ENCODE peak calls at places on chromosomes 13 and 19, in six cellular contexts. E, W, Y, C, G and Q are unnamed samples.

GRCh38 chr13:76860706-76861105 is 25.5 kb downstream of the KCTD12 start:
- DNase-seq in Y (no peak), W (peak), C (no peak), G (no peak), E (no peak), Q (no peak)

GRCh38 chr13:73765651-73766384 is 368.4 kb downstream of the KLF12 start:
- DNase-seq in Y (peak), G (peak), E (peak), C (peak), W (peak), Q (peak)

GRCh38 chr19:34999498-35000337 is at the start of gene GRAMD1A:
- DNase-seq in Y (peak), E (peak), C (peak), W (peak), G (peak), Q (peak)

GRCh38 chr19:14758816-14759215 is 19.5 kb downstream of the ADGRE2 start:
- DNase-seq in E (no peak), C (no peak), G (no peak), W (no peak), Y (no peak), Q (peak)

GRCh38 chr19:10424011-10424637 is 3.8 kb downstream of the PDE4A start:
- DNase-seq in E (peak), C (peak), Y (peak), W (no peak), G (peak), Q (no peak)

GRCh38 chr19:33052352-33052972 is 12.2 kb downstream of the RHPN2 start:
- DNase-seq in C (no peak), E (no peak), Y (no peak), G (no peak), W (peak), Q (no peak)

GRCh38 chr19:34148672-34149185 is 23.6 kb upstream of the LSM14A start:
- DNase-seq in G (no peak), E (no peak), Y (no peak), W (no peak), C (no peak), Q (no peak)

GRCh38 chr19:4606181-4606580 is 33.1 kb upstream of the TNFAIP8L1 start:
- DNase-seq in G (no peak), E (no peak), Y (no peak), C (no peak), W (no peak), Q (no peak)

GRCh38 chr13:49836516-49836915 is 44.0 kb upstream of the KPNA3 start:
- DNase-seq in G (no peak), W (peak), E (no peak), C (no peak), Y (no peak), Q (no peak)

GRCh38 chr13:94710881-94711560 is 1.3 kb downstream of the SOX21 start:
- DNase-seq in W (no peak), E (no peak), Y (peak), C (no peak), G (no peak), Q (peak)

GRCh38 chr13:85864963-85865530 is 65.8 kb upstream of the SLITRK6 start:
- DNase-seq in G (no peak), E (no peak), Y (no peak), W (peak), C (no peak), Q (peak)

GRCh38 chr13:46339035-46339666 is 47.9 kb downstream of the RUBCNL start:
- DNase-seq in W (peak), C (peak), G (no peak), E (peak), Y (no peak), Q (no peak)

GRCh38 chr19:56821209-56821608 is 19.3 kb downstream of the PEG3 start:
- DNase-seq in G (no peak), W (no peak), E (no peak), C (no peak), Y (no peak), Q (no peak)

GRCh38 chr13:41085961-41086360 is 24.7 kb downstream of the WBP4 start:
- DNase-seq in W (no peak), C (no peak), G (no peak), Y (no peak), E (no peak), Q (no peak)

GRCh38 chr13:100544866-100545683 is 43.5 kb downstream of the GGACT start:
- DNase-seq in Y (no peak), C (peak), E (no peak), G (no peak), W (peak), Q (no peak)

GRCh38 chr19:16153582-16154336 is 10.3 kb downstream of the HSH2D start:
- DNase-seq in C (no peak), G (no peak), Y (no peak), W (no peak), E (no peak), Q (no peak)

GRCh38 chr13:99555149-99555548 is 53.9 kb downstream of the TM9SF2 start:
- DNase-seq in E (no peak), Y (no peak), C (no peak), G (no peak), W (no peak), Q (no peak)

GRCh38 chr19:1042689-1043511 is 3.0 kb downstream of the ABCA7 start:
- DNase-seq in E (no peak), Y (no peak), G (no peak), W (no peak), C (no peak), Q (no peak)

GRCh38 chr19:55554749-55555152 is 9.4 kb upstream of the SBK3 start:
- DNase-seq in G (no peak), W (no peak), E (no peak), C (no peak), Y (no peak), Q (no peak)

GRCh38 chr13:60765700-60766411 is 368.8 kb downstream of the TDRD3 start:
- DNase-seq in G (no peak), Y (no peak), W (peak), C (no peak), E (no peak), Q (no peak)

GRCh38 chr19:18135712-18136584 is 17.0 kb upstream of the PIK3R2 start:
- DNase-seq in G (no peak), C (no peak), E (no peak), Y (no peak), W (peak), Q (peak)

GRCh38 chr13:79735228-79735627 is 254.3 kb downstream of the NDFIP2 start:
- DNase-seq in E (no peak), Y (no peak), W (no peak), C (no peak), G (no peak), Q (no peak)

GRCh38 chr13:59846845-59847620 is 316.7 kb downstream of the DIAPH3 start:
- DNase-seq in E (no peak), G (no peak), C (no peak), W (peak), Y (no peak), Q (no peak)

GRCh38 chr13:114059946-114060860 is 72.2 kb downstream of the RASA3 start:
- DNase-seq in Y (no peak), C (peak), G (no peak), W (no peak), E (no peak), Q (peak)

GRCh38 chr19:3135961-3136683 is at the start of gene GNA15:
- DNase-seq in C (no peak), Y (peak), W (no peak), G (no peak), E (peak), Q (no peak)

GRCh38 chr19:42290523-42291436 is 11.2 kb upstream of the PRR19 start:
- DNase-seq in Y (peak), E (peak), G (no peak), C (no peak), W (no peak), Q (no peak)

GRCh38 chr13:98372886-98373285 is 195.8 kb upstream of the RNF113B start:
- DNase-seq in Y (no peak), E (no peak), W (peak), C (no peak), G (no peak), Q (no peak)

GRCh38 chr13:40480012-40480914 is 186.2 kb downstream of the FOXO1 start:
- DNase-seq in E (no peak), W (peak), G (no peak), C (no peak), Y (no peak), Q (no peak)

GRCh38 chr13:30572859-30573275 is 44.9 kb upstream of the USPL1 start:
- DNase-seq in W (peak), G (no peak), E (no peak), C (peak), Y (no peak), Q (peak)

GRCh38 chr13:50677687-50678463 is 165.6 kb downstream of the DLEU7 start:
- DNase-seq in Y (no peak), W (no peak), G (no peak), C (no peak), E (no peak), Q (peak)

GRCh38 chr19:31938675-31939074 is 406.7 kb upstream of the ZNF507 start:
- DNase-seq in Y (no peak), W (no peak), E (no peak), C (no peak), G (no peak), Q (no peak)

GRCh38 chr19:56837492-56837891 is 3.0 kb downstream of the PEG3 start:
- DNase-seq in W (peak), Y (no peak), G (no peak), C (peak), E (no peak), Q (no peak)

GRCh38 chr19:55354698-55355212 is at the start of gene COX6B2:
- DNase-seq in G (no peak), W (no peak), E (no peak), C (no peak), Y (no peak), Q (no peak)

GRCh38 chr13:33723772-33724435 is 94.0 kb upstream of the RFC3 start:
- DNase-seq in Y (peak), E (peak), G (peak), C (peak), W (peak), Q (peak)